ENCODE peak calls at places on chromosomes 16 and 17, in eight cellular contexts. One of them, this sample, is unnamed.

GRCh38 chr17:80501739-80502577 is 25.6 kb upstream of the NPTX1 start:
- DNase-seq in caudate nucleus: peak; percentile 65
- DNase-seq in progenitor cell of endocrine pancreas: no peak
- DNase-seq in dorsolateral prefrontal cortex: no peak
- DNase-seq in effector CD4-positive, alpha-beta T cell: no peak
- DNase-seq in activated T-helper 1 cell treated with anti-CD3 and anti-CD28 coated beads, Interleukin-2, amount 50 U/mL, for 16 hours: no peak
- DNase-seq in EL: peak; percentile 87
- DNase-seq in CD4-positive, alpha-beta T cell: no peak
- DNase-seq in this sample: no peak

GRCh38 chr16:76193851-76194620 is 83.2 kb upstream of the CNTNAP4 start:
- DNase-seq in caudate nucleus: no peak
- DNase-seq in progenitor cell of endocrine pancreas: no peak
- DNase-seq in dorsolateral prefrontal cortex: no peak
- DNase-seq in effector CD4-positive, alpha-beta T cell: no peak
- DNase-seq in activated T-helper 1 cell treated with anti-CD3 and anti-CD28 coated beads, Interleukin-2, amount 50 U/mL, for 16 hours: no peak
- DNase-seq in EL: no peak
- DNase-seq in CD4-positive, alpha-beta T cell: no peak
- DNase-seq in this sample: no peak

GRCh38 chr17:37527249-37527851 is 37.7 kb downstream of the DUSP14 start:
- DNase-seq in caudate nucleus: peak; percentile 9
- DNase-seq in progenitor cell of endocrine pancreas: no peak
- DNase-seq in dorsolateral prefrontal cortex: no peak
- DNase-seq in effector CD4-positive, alpha-beta T cell: no peak
- DNase-seq in activated T-helper 1 cell treated with anti-CD3 and anti-CD28 coated beads, Interleukin-2, amount 50 U/mL, for 16 hours: no peak
- DNase-seq in EL: peak; percentile 55
- DNase-seq in CD4-positive, alpha-beta T cell: peak; percentile 5
- DNase-seq in this sample: no peak

GRCh38 chr16:1810536-1810935 is 16.1 kb downstream of the HAGH start:
- DNase-seq in caudate nucleus: no peak
- DNase-seq in progenitor cell of endocrine pancreas: no peak
- DNase-seq in dorsolateral prefrontal cortex: no peak
- DNase-seq in effector CD4-positive, alpha-beta T cell: no peak
- DNase-seq in activated T-helper 1 cell treated with anti-CD3 and anti-CD28 coated beads, Interleukin-2, amount 50 U/mL, for 16 hours: no peak
- DNase-seq in EL: no peak
- DNase-seq in CD4-positive, alpha-beta T cell: no peak
- DNase-seq in this sample: no peak

GRCh38 chr17:27245230-27245696 is 48.7 kb upstream of the WSB1 start:
- DNase-seq in caudate nucleus: peak; percentile 70
- DNase-seq in progenitor cell of endocrine pancreas: peak; percentile 28
- DNase-seq in dorsolateral prefrontal cortex: peak; percentile 88
- DNase-seq in effector CD4-positive, alpha-beta T cell: peak; percentile 8
- DNase-seq in activated T-helper 1 cell treated with anti-CD3 and anti-CD28 coated beads, Interleukin-2, amount 50 U/mL, for 16 hours: no peak
- DNase-seq in EL: peak; percentile 79
- DNase-seq in CD4-positive, alpha-beta T cell: peak; percentile 30
- DNase-seq in this sample: peak; percentile 79

GRCh38 chr16:13961099-13961811 is 41.3 kb downstream of the ERCC4 start:
- DNase-seq in caudate nucleus: no peak
- DNase-seq in progenitor cell of endocrine pancreas: no peak
- DNase-seq in dorsolateral prefrontal cortex: no peak
- DNase-seq in effector CD4-positive, alpha-beta T cell: no peak
- DNase-seq in activated T-helper 1 cell treated with anti-CD3 and anti-CD28 coated beads, Interleukin-2, amount 50 U/mL, for 16 hours: no peak
- DNase-seq in EL: no peak
- DNase-seq in CD4-positive, alpha-beta T cell: no peak
- DNase-seq in this sample: no peak

GRCh38 chr16:65572156-65572555 is 450.3 kb upstream of the CDH11 start:
- DNase-seq in caudate nucleus: no peak
- DNase-seq in progenitor cell of endocrine pancreas: no peak
- DNase-seq in dorsolateral prefrontal cortex: no peak
- DNase-seq in effector CD4-positive, alpha-beta T cell: no peak
- DNase-seq in activated T-helper 1 cell treated with anti-CD3 and anti-CD28 coated beads, Interleukin-2, amount 50 U/mL, for 16 hours: no peak
- DNase-seq in EL: peak; percentile 86
- DNase-seq in CD4-positive, alpha-beta T cell: no peak
- DNase-seq in this sample: peak; percentile 41

GRCh38 chr17:17515921-17516295 is 19.7 kb upstream of the RASD1 start:
- DNase-seq in caudate nucleus: no peak
- DNase-seq in progenitor cell of endocrine pancreas: no peak
- DNase-seq in dorsolateral prefrontal cortex: no peak
- DNase-seq in effector CD4-positive, alpha-beta T cell: no peak
- DNase-seq in activated T-helper 1 cell treated with anti-CD3 and anti-CD28 coated beads, Interleukin-2, amount 50 U/mL, for 16 hours: no peak
- DNase-seq in EL: peak; percentile 76
- DNase-seq in CD4-positive, alpha-beta T cell: no peak
- DNase-seq in this sample: no peak

GRCh38 chr17:33858121-33858520 is 397.0 kb upstream of the CCL2 start:
- DNase-seq in caudate nucleus: no peak
- DNase-seq in progenitor cell of endocrine pancreas: no peak
- DNase-seq in dorsolateral prefrontal cortex: no peak
- DNase-seq in effector CD4-positive, alpha-beta T cell: no peak
- DNase-seq in activated T-helper 1 cell treated with anti-CD3 and anti-CD28 coated beads, Interleukin-2, amount 50 U/mL, for 16 hours: no peak
- DNase-seq in EL: no peak
- DNase-seq in CD4-positive, alpha-beta T cell: no peak
- DNase-seq in this sample: no peak

GRCh38 chr17:81119223-81120148 is 45.8 kb upstream of the PVALEF start:
- DNase-seq in caudate nucleus: peak; percentile 94
- DNase-seq in progenitor cell of endocrine pancreas: peak; percentile 70
- DNase-seq in dorsolateral prefrontal cortex: peak; percentile 96
- DNase-seq in effector CD4-positive, alpha-beta T cell: peak; percentile 72
- DNase-seq in activated T-helper 1 cell treated with anti-CD3 and anti-CD28 coated beads, Interleukin-2, amount 50 U/mL, for 16 hours: peak; percentile 50
- DNase-seq in EL: peak; percentile 90
- DNase-seq in CD4-positive, alpha-beta T cell: peak; percentile 61
- DNase-seq in this sample: peak; percentile 57

GRCh38 chr17:76529643-76530488 is 7.6 kb downstream of the CYGB start:
- DNase-seq in caudate nucleus: no peak
- DNase-seq in progenitor cell of endocrine pancreas: no peak
- DNase-seq in dorsolateral prefrontal cortex: no peak
- DNase-seq in effector CD4-positive, alpha-beta T cell: no peak
- DNase-seq in activated T-helper 1 cell treated with anti-CD3 and anti-CD28 coated beads, Interleukin-2, amount 50 U/mL, for 16 hours: no peak
- DNase-seq in EL: peak; percentile 62
- DNase-seq in CD4-positive, alpha-beta T cell: no peak
- DNase-seq in this sample: no peak

GRCh38 chr17:47816947-47817346 is 4.6 kb downstream of the OSBPL7 start:
- DNase-seq in caudate nucleus: no peak
- DNase-seq in progenitor cell of endocrine pancreas: no peak
- DNase-seq in dorsolateral prefrontal cortex: no peak
- DNase-seq in effector CD4-positive, alpha-beta T cell: no peak
- DNase-seq in activated T-helper 1 cell treated with anti-CD3 and anti-CD28 coated beads, Interleukin-2, amount 50 U/mL, for 16 hours: no peak
- DNase-seq in EL: no peak
- DNase-seq in CD4-positive, alpha-beta T cell: no peak
- DNase-seq in this sample: no peak

GRCh38 chr17:47230864-47231263 is 21.7 kb downstream of the MYL4 start:
- DNase-seq in caudate nucleus: no peak
- DNase-seq in progenitor cell of endocrine pancreas: no peak
- DNase-seq in dorsolateral prefrontal cortex: no peak
- DNase-seq in effector CD4-positive, alpha-beta T cell: no peak
- DNase-seq in activated T-helper 1 cell treated with anti-CD3 and anti-CD28 coated beads, Interleukin-2, amount 50 U/mL, for 16 hours: no peak
- DNase-seq in EL: no peak
- DNase-seq in CD4-positive, alpha-beta T cell: no peak
- DNase-seq in this sample: no peak

GRCh38 chr16:73572135-73572534 is 524.2 kb upstream of the ZFHX3 start:
- DNase-seq in caudate nucleus: no peak
- DNase-seq in progenitor cell of endocrine pancreas: no peak
- DNase-seq in dorsolateral prefrontal cortex: no peak
- DNase-seq in effector CD4-positive, alpha-beta T cell: no peak
- DNase-seq in activated T-helper 1 cell treated with anti-CD3 and anti-CD28 coated beads, Interleukin-2, amount 50 U/mL, for 16 hours: no peak
- DNase-seq in EL: no peak
- DNase-seq in CD4-positive, alpha-beta T cell: no peak
- DNase-seq in this sample: no peak

GRCh38 chr17:17641621-17642409 is 39.4 kb upstream of the RAI1 start:
- DNase-seq in caudate nucleus: peak; percentile 79
- DNase-seq in progenitor cell of endocrine pancreas: peak; percentile 76
- DNase-seq in dorsolateral prefrontal cortex: peak; percentile 70
- DNase-seq in effector CD4-positive, alpha-beta T cell: peak; percentile 76
- DNase-seq in activated T-helper 1 cell treated with anti-CD3 and anti-CD28 coated beads, Interleukin-2, amount 50 U/mL, for 16 hours: peak; percentile 66
- DNase-seq in EL: peak; percentile 79
- DNase-seq in CD4-positive, alpha-beta T cell: peak; percentile 77
- DNase-seq in this sample: peak; percentile 52

GRCh38 chr17:35521150-35521549 is 16.3 kb downstream of the SLFN12L start:
- DNase-seq in caudate nucleus: no peak
- DNase-seq in progenitor cell of endocrine pancreas: no peak
- DNase-seq in dorsolateral prefrontal cortex: no peak
- DNase-seq in effector CD4-positive, alpha-beta T cell: no peak
- DNase-seq in activated T-helper 1 cell treated with anti-CD3 and anti-CD28 coated beads, Interleukin-2, amount 50 U/mL, for 16 hours: no peak
- DNase-seq in EL: no peak
- DNase-seq in CD4-positive, alpha-beta T cell: no peak
- DNase-seq in this sample: no peak

GRCh38 chr17:50908860-50909764 is 43.0 kb upstream of the TOB1 start:
- DNase-seq in caudate nucleus: no peak
- DNase-seq in progenitor cell of endocrine pancreas: peak; percentile 28
- DNase-seq in dorsolateral prefrontal cortex: no peak
- DNase-seq in effector CD4-positive, alpha-beta T cell: peak; percentile 41
- DNase-seq in activated T-helper 1 cell treated with anti-CD3 and anti-CD28 coated beads, Interleukin-2, amount 50 U/mL, for 16 hours: no peak
- DNase-seq in EL: no peak
- DNase-seq in CD4-positive, alpha-beta T cell: peak; percentile 39
- DNase-seq in this sample: no peak

GRCh38 chr16:15057755-15058417 is 2.0 kb upstream of the NTAN1 start:
- DNase-seq in caudate nucleus: no peak
- DNase-seq in progenitor cell of endocrine pancreas: no peak
- DNase-seq in dorsolateral prefrontal cortex: no peak
- DNase-seq in effector CD4-positive, alpha-beta T cell: no peak
- DNase-seq in activated T-helper 1 cell treated with anti-CD3 and anti-CD28 coated beads, Interleukin-2, amount 50 U/mL, for 16 hours: no peak
- DNase-seq in EL: no peak
- DNase-seq in CD4-positive, alpha-beta T cell: no peak
- DNase-seq in this sample: no peak

GRCh38 chr17:16981928-16982327 is 10.0 kb upstream of the TNFRSF13B start:
- DNase-seq in caudate nucleus: no peak
- DNase-seq in progenitor cell of endocrine pancreas: no peak
- DNase-seq in dorsolateral prefrontal cortex: no peak
- DNase-seq in effector CD4-positive, alpha-beta T cell: no peak
- DNase-seq in activated T-helper 1 cell treated with anti-CD3 and anti-CD28 coated beads, Interleukin-2, amount 50 U/mL, for 16 hours: no peak
- DNase-seq in EL: no peak
- DNase-seq in CD4-positive, alpha-beta T cell: no peak
- DNase-seq in this sample: no peak

GRCh38 chr17:66930933-66931332 is 33.6 kb upstream of the CACNG4 start:
- DNase-seq in caudate nucleus: peak; percentile 19
- DNase-seq in progenitor cell of endocrine pancreas: no peak
- DNase-seq in dorsolateral prefrontal cortex: no peak
- DNase-seq in effector CD4-positive, alpha-beta T cell: no peak
- DNase-seq in activated T-helper 1 cell treated with anti-CD3 and anti-CD28 coated beads, Interleukin-2, amount 50 U/mL, for 16 hours: no peak
- DNase-seq in EL: no peak
- DNase-seq in CD4-positive, alpha-beta T cell: no peak
- DNase-seq in this sample: no peak

GRCh38 chr17:3915642-3916012 is 638 bp downstream of the P2RX1 start:
- DNase-seq in caudate nucleus: no peak
- DNase-seq in progenitor cell of endocrine pancreas: no peak
- DNase-seq in dorsolateral prefrontal cortex: no peak
- DNase-seq in effector CD4-positive, alpha-beta T cell: no peak
- DNase-seq in activated T-helper 1 cell treated with anti-CD3 and anti-CD28 coated beads, Interleukin-2, amount 50 U/mL, for 16 hours: no peak
- DNase-seq in EL: no peak
- DNase-seq in CD4-positive, alpha-beta T cell: no peak
- DNase-seq in this sample: no peak

GRCh38 chr17:8458128-8458527 is 22.4 kb downstream of the NDEL1 start:
- DNase-seq in caudate nucleus: no peak
- DNase-seq in progenitor cell of endocrine pancreas: no peak
- DNase-seq in dorsolateral prefrontal cortex: no peak
- DNase-seq in effector CD4-positive, alpha-beta T cell: no peak
- DNase-seq in activated T-helper 1 cell treated with anti-CD3 and anti-CD28 coated beads, Interleukin-2, amount 50 U/mL, for 16 hours: no peak
- DNase-seq in EL: no peak
- DNase-seq in CD4-positive, alpha-beta T cell: no peak
- DNase-seq in this sample: no peak

GRCh38 chr17:47975815-47976190 is 4.9 kb downstream of the CDK5RAP3 start:
- DNase-seq in caudate nucleus: no peak
- DNase-seq in progenitor cell of endocrine pancreas: no peak
- DNase-seq in dorsolateral prefrontal cortex: no peak
- DNase-seq in effector CD4-positive, alpha-beta T cell: no peak
- DNase-seq in activated T-helper 1 cell treated with anti-CD3 and anti-CD28 coated beads, Interleukin-2, amount 50 U/mL, for 16 hours: no peak
- DNase-seq in EL: no peak
- DNase-seq in CD4-positive, alpha-beta T cell: no peak
- DNase-seq in this sample: no peak

GRCh38 chr16:48276102-48276501 is 28.8 kb upstream of the ABCC11 start:
- DNase-seq in caudate nucleus: peak; percentile 29
- DNase-seq in progenitor cell of endocrine pancreas: no peak
- DNase-seq in dorsolateral prefrontal cortex: no peak
- DNase-seq in effector CD4-positive, alpha-beta T cell: no peak
- DNase-seq in activated T-helper 1 cell treated with anti-CD3 and anti-CD28 coated beads, Interleukin-2, amount 50 U/mL, for 16 hours: no peak
- DNase-seq in EL: peak; percentile 13
- DNase-seq in CD4-positive, alpha-beta T cell: no peak
- DNase-seq in this sample: no peak

GRCh38 chr17:55281592-55282378 is 17.0 kb downstream of the HLF start:
- DNase-seq in caudate nucleus: no peak
- DNase-seq in progenitor cell of endocrine pancreas: no peak
- DNase-seq in dorsolateral prefrontal cortex: no peak
- DNase-seq in effector CD4-positive, alpha-beta T cell: no peak
- DNase-seq in activated T-helper 1 cell treated with anti-CD3 and anti-CD28 coated beads, Interleukin-2, amount 50 U/mL, for 16 hours: no peak
- DNase-seq in EL: no peak
- DNase-seq in CD4-positive, alpha-beta T cell: no peak
- DNase-seq in this sample: no peak

GRCh38 chr17:73462830-73463229 is 151.0 kb upstream of the CDC42EP4 start:
- DNase-seq in caudate nucleus: no peak
- DNase-seq in progenitor cell of endocrine pancreas: no peak
- DNase-seq in dorsolateral prefrontal cortex: no peak
- DNase-seq in effector CD4-positive, alpha-beta T cell: no peak
- DNase-seq in activated T-helper 1 cell treated with anti-CD3 and anti-CD28 coated beads, Interleukin-2, amount 50 U/mL, for 16 hours: no peak
- DNase-seq in EL: no peak
- DNase-seq in CD4-positive, alpha-beta T cell: no peak
- DNase-seq in this sample: no peak

GRCh38 chr16:76287466-76287865 is 10.3 kb downstream of the CNTNAP4 start:
- DNase-seq in caudate nucleus: no peak
- DNase-seq in progenitor cell of endocrine pancreas: no peak
- DNase-seq in dorsolateral prefrontal cortex: no peak
- DNase-seq in effector CD4-positive, alpha-beta T cell: no peak
- DNase-seq in activated T-helper 1 cell treated with anti-CD3 and anti-CD28 coated beads, Interleukin-2, amount 50 U/mL, for 16 hours: no peak
- DNase-seq in EL: no peak
- DNase-seq in CD4-positive, alpha-beta T cell: no peak
- DNase-seq in this sample: no peak

GRCh38 chr16:24776486-24777220 is 47.2 kb downstream of the TNRC6A start:
- DNase-seq in caudate nucleus: no peak
- DNase-seq in progenitor cell of endocrine pancreas: no peak
- DNase-seq in dorsolateral prefrontal cortex: no peak
- DNase-seq in effector CD4-positive, alpha-beta T cell: no peak
- DNase-seq in activated T-helper 1 cell treated with anti-CD3 and anti-CD28 coated beads, Interleukin-2, amount 50 U/mL, for 16 hours: no peak
- DNase-seq in EL: no peak
- DNase-seq in CD4-positive, alpha-beta T cell: no peak
- DNase-seq in this sample: peak; percentile 8

GRCh38 chr17:58968662-58969061 is 138.0 kb downstream of the TRIM37 start:
- DNase-seq in caudate nucleus: no peak
- DNase-seq in progenitor cell of endocrine pancreas: no peak
- DNase-seq in dorsolateral prefrontal cortex: no peak
- DNase-seq in effector CD4-positive, alpha-beta T cell: no peak
- DNase-seq in activated T-helper 1 cell treated with anti-CD3 and anti-CD28 coated beads, Interleukin-2, amount 50 U/mL, for 16 hours: no peak
- DNase-seq in EL: no peak
- DNase-seq in CD4-positive, alpha-beta T cell: no peak
- DNase-seq in this sample: no peak

GRCh38 chr17:17351901-17352781 is 49.0 kb downstream of the NT5M start:
- DNase-seq in caudate nucleus: no peak
- DNase-seq in progenitor cell of endocrine pancreas: no peak
- DNase-seq in dorsolateral prefrontal cortex: no peak
- DNase-seq in effector CD4-positive, alpha-beta T cell: no peak
- DNase-seq in activated T-helper 1 cell treated with anti-CD3 and anti-CD28 coated beads, Interleukin-2, amount 50 U/mL, for 16 hours: no peak
- DNase-seq in EL: peak; percentile 80
- DNase-seq in CD4-positive, alpha-beta T cell: no peak
- DNase-seq in this sample: no peak

This sample was measured in AG09319.